ENCODE peak calls at places on chromosomes 2 and 18, in eight cellular contexts. C, Q, O, N, L, H, F and X are unnamed samples.

GRCh38 chr18:29225351-29225750 is 1048.4 kb upstream of the CDH2 start:
- DNase-seq in O (no peak), Q (no peak), H (no peak), C (no peak), F (peak; percentile 8), N (no peak), L (no peak), X (no peak)

GRCh38 chr2:24122356-24123211 is 550 bp downstream of the PFN4 start:
- DNase-seq in H (no peak), F (no peak), O (no peak), L (no peak), Q (no peak), N (no peak), C (no peak), X (no peak)

GRCh38 chr2:38438536-38439225 is 61.6 kb upstream of the ATL2 start:
- DNase-seq in C (peak; percentile 76), H (no peak), N (no peak), O (no peak), F (peak; percentile 82), L (no peak), Q (no peak), X (no peak)

GRCh38 chr2:241894681-241895426 is 25.3 kb downstream of the RTP5 start:
- DNase-seq in Q (peak; percentile 64), F (no peak), H (no peak), C (no peak), N (peak; percentile 43), L (no peak), O (peak; percentile 74), X (no peak)

GRCh38 chr2:216031960-216032689 is 18.8 kb upstream of the MREG start:
- DNase-seq in N (no peak), Q (no peak), F (peak; percentile 40), C (peak; percentile 79), L (no peak), H (no peak), O (no peak), X (no peak)

GRCh38 chr2:200931227-200931626 is 32.2 kb downstream of the ORC2 start:
- DNase-seq in N (no peak), F (no peak), H (no peak), Q (no peak), C (no peak), O (no peak), L (no peak), X (no peak)

GRCh38 chr2:9419558-9419957 is 3.8 kb downstream of the ITGB1BP1 start:
- DNase-seq in L (no peak), C (no peak), O (no peak), Q (no peak), F (no peak), N (no peak), H (no peak), X (no peak)

GRCh38 chr2:168244318-168244717 is 3.1 kb downstream of the STK39 start:
- DNase-seq in O (no peak), Q (peak; percentile 38), F (peak; percentile 76), H (peak; percentile 68), N (no peak), C (no peak), L (no peak), X (no peak)

GRCh38 chr2:105688946-105689345 is 55.8 kb upstream of the NCK2 start:
- DNase-seq in Q (no peak), C (no peak), N (no peak), O (no peak), H (no peak), F (no peak), L (no peak), X (no peak)

GRCh38 chr2:65137197-65137780 is 7.4 kb upstream of the RAB1A start:
- DNase-seq in L (no peak), H (no peak), O (no peak), C (no peak), N (no peak), F (no peak), Q (no peak), X (no peak)

GRCh38 chr2:113858764-113859163 is 31.1 kb upstream of the ACTR3 start:
- DNase-seq in Q (no peak), C (no peak), H (no peak), O (no peak), F (peak; percentile 85), L (no peak), N (no peak), X (no peak)

GRCh38 chr18:37628466-37629220 is 63.0 kb upstream of the CELF4 start:
- DNase-seq in L (no peak), H (no peak), F (no peak), C (no peak), O (no peak), Q (no peak), N (no peak), X (no peak)

GRCh38 chr18:37630326-37630725 is 64.7 kb upstream of the CELF4 start:
- DNase-seq in C (no peak), F (peak; percentile 24), O (no peak), H (no peak), L (no peak), N (no peak), Q (no peak), X (no peak)

GRCh38 chr18:37634516-37634915 is 68.9 kb upstream of the CELF4 start:
- DNase-seq in N (no peak), Q (no peak), H (no peak), C (no peak), L (no peak), F (no peak), O (no peak), X (no peak)

GRCh38 chr18:37636831-37637230 is 71.2 kb upstream of the CELF4 start:
- DNase-seq in Q (no peak), H (no peak), O (no peak), N (no peak), F (no peak), C (no peak), L (no peak), X (no peak)

GRCh38 chr18:37631422-37631821 is 65.8 kb upstream of the CELF4 start:
- DNase-seq in O (no peak), L (no peak), C (no peak), Q (no peak), H (no peak), F (no peak), N (no peak), X (no peak)
- H3K27ac ChIP-seq in O (no peak overlapping the region), L (no peak overlapping the region), C (no peak overlapping the region), Q (no peak overlapping the region), H (no peak overlapping the region), F (no peak overlapping the region), N (no peak overlapping the region), X (no peak overlapping the region)

GRCh38 chr2:33122726-33123125 is 176.0 kb downstream of the LTBP1 start:
- DNase-seq in L (no peak), F (no peak), O (no peak), N (no peak), C (no peak), H (no peak), Q (no peak), X (no peak)
- H3K27ac ChIP-seq in L (no peak overlapping the region), F (peak overlapping the region; percentile 2), O (no peak overlapping the region), N (no peak overlapping the region), C (no peak overlapping the region), H (no peak overlapping the region), Q (no peak overlapping the region), X (no peak overlapping the region)

GRCh38 chr2:178479758-178480226 is 465 bp upstream of the PLEKHA3 start:
- DNase-seq in Q (no peak), N (no peak), O (no peak), H (no peak), L (no peak), C (no peak), F (no peak), X (no peak)

GRCh38 chr2:178478102-178478441 is 328 bp downstream of the FKBP7 start:
- DNase-seq in Q (peak; percentile 23), F (peak; percentile 14), H (peak; percentile 29), L (no peak), N (no peak), O (no peak), C (no peak), X (no peak)

GRCh38 chr2:178479275-178479616 is 846 bp upstream of the FKBP7 start:
- DNase-seq in L (no peak), O (no peak), H (no peak), F (no peak), Q (no peak), N (no peak), C (no peak), X (no peak)

GRCh38 chr2:178477443-178478099 is 829 bp downstream of the FKBP7 start:
- DNase-seq in Q (no peak), F (no peak), O (no peak), C (no peak), N (no peak), H (no peak), L (no peak), X (no peak)

DNA sequence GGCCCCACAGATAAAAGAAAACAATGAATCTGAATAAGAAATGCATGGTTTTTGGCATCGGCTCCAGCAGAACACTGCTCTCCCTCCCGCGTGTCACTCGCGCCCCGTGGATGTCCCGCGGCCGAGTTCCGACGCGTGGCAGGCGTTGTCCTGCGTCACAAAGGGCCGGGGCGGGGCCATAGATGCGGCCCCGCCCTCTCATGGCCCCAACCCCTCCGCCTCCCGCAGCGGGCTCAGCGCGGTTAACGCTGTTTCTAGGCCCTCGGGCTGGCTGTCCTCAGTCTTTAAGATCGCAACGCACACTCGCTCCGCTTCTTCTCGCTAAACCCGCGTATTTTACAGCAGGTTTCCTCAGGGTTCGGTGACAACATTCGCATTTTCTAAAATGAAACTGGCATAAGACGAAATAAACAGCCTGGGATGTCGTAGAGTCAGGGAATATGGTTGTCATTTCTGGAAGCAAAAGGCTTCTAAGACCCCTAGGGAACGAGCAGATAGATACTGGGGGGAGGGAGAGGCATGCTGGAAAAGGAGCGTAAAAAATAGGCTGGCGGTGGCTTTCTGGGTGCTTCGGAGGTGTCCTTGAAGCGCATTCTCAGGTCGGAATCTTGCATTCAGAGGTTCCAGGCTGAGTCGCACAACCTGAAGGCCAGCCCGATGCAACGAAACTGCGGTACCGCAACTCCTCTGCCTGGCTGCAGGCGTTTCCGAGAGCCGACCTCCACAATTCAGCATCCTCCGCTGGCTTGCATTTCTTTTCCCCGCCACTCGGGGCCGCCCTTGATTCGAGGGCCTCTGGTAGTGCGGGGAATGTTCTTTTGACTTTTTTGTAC is at the start of gene FKBP7:
- DNase-seq in F (peak; percentile 72), H (peak; percentile 90), Q (peak; percentile 75), L (peak; percentile 88), C (peak; percentile 33), N (peak; percentile 91), O (peak; percentile 95), X (peak; percentile 79)
- H3K27ac ChIP-seq in F (peak within 1 kb of the TSS; percentile 91), H (peak within 1 kb of the TSS; percentile 97), Q (peak within 1 kb of the TSS; percentile 95), L (peak within 1 kb of the TSS; percentile 88), C (peak within 1 kb of the TSS; percentile 88), N (peak within 1 kb of the TSS; percentile 99), O (peak within 1 kb of the TSS; percentile 93), X (peak within 1 kb of the TSS; percentile 99)

GRCh38 chr2:27776097-27776496 is 4.6 kb downstream of the MRPL33 start:
- DNase-seq in F (peak; percentile 63), H (no peak), L (peak; percentile 51), N (no peak), C (no peak), Q (no peak), O (no peak), X (peak; percentile 37)

GRCh38 chr2:27776696-27777095 is 5.2 kb downstream of the MRPL33 start:
- DNase-seq in O (no peak), Q (no peak), H (no peak), N (no peak), L (no peak), F (no peak), C (no peak), X (no peak)

GRCh38 chr2:27773959-27774358 is 2.4 kb downstream of the MRPL33 start:
- DNase-seq in L (no peak), H (no peak), F (no peak), Q (no peak), O (no peak), C (no peak), N (no peak), X (no peak)

GRCh38 chr2:27781496-27781895 is 10.0 kb downstream of the MRPL33 start:
- DNase-seq in Q (no peak), O (no peak), C (no peak), F (no peak), L (no peak), N (no peak), H (no peak), X (no peak)

GRCh38 chr2:27779417-27780055 is 8.0 kb downstream of the MRPL33 start:
- DNase-seq in N (no peak), O (no peak), C (no peak), Q (no peak), F (no peak), L (no peak), H (no peak), X (no peak)
- H3K27ac ChIP-seq in N (peak overlapping the region; percentile 77), O (peak overlapping the region; percentile 82), C (no peak overlapping the region), Q (peak overlapping the region; percentile 50), F (no peak overlapping the region), L (peak overlapping the region; percentile 61), H (peak overlapping the region; percentile 18), X (peak overlapping the region; percentile 74)